ENCODE peak calls at places on chromosome 13, in six cellular contexts. One of them, this sample, is unnamed.

GRCh38 chr13:95926231-95926630 is 127.0 kb downstream of the UGGT2 start:
- DNase-seq in GM12878: no peak
- DNase-seq in K562: no peak
- DNase-seq in SK-N-SH: peak
- DNase-seq in HepG2: no peak
- DNase-seq in H1: no peak
- DNase-seq in this sample: no peak

GRCh38 chr13:41490616-41491015 is 33.3 kb downstream of the RGCC start:
- DNase-seq in GM12878: no peak
- DNase-seq in K562: no peak
- DNase-seq in SK-N-SH: no peak
- DNase-seq in HepG2: no peak
- DNase-seq in H1: no peak
- DNase-seq in this sample: no peak

GRCh38 chr13:95059306-95059705 is 241.9 kb downstream of the ABCC4 start:
- DNase-seq in GM12878: no peak
- DNase-seq in K562: no peak
- DNase-seq in SK-N-SH: no peak
- DNase-seq in HepG2: no peak
- DNase-seq in H1: no peak
- DNase-seq in this sample: no peak

GRCh38 chr13:39836038-39836437 is 180.6 kb downstream of the COG6 start:
- DNase-seq in GM12878: no peak
- DNase-seq in K562: no peak
- DNase-seq in SK-N-SH: no peak
- DNase-seq in HepG2: no peak
- DNase-seq in H1: no peak
- DNase-seq in this sample: no peak

GRCh38 chr13:73932091-73932490 is 202.1 kb downstream of the KLF12 start:
- DNase-seq in GM12878: no peak
- DNase-seq in K562: no peak
- DNase-seq in SK-N-SH: no peak
- DNase-seq in HepG2: no peak
- DNase-seq in H1: no peak
- DNase-seq in this sample: no peak

GRCh38 chr13:72166102-72166660 is 299.2 kb upstream of the DACH1 start:
- DNase-seq in GM12878: no peak
- DNase-seq in K562: no peak
- DNase-seq in SK-N-SH: no peak
- DNase-seq in HepG2: no peak
- DNase-seq in H1: no peak
- DNase-seq in this sample: no peak

GRCh38 chr13:76610819-76611415 is 275.3 kb downstream of the KCTD12 start:
- DNase-seq in GM12878: no peak
- DNase-seq in K562: no peak
- DNase-seq in SK-N-SH: no peak
- DNase-seq in HepG2: no peak
- DNase-seq in H1: no peak
- DNase-seq in this sample: no peak

GRCh38 chr13:107788464-107789165 is 426.7 kb downstream of the LIG4 start:
- DNase-seq in GM12878: no peak
- DNase-seq in K562: no peak
- DNase-seq in SK-N-SH: peak
- DNase-seq in HepG2: no peak
- DNase-seq in H1: no peak
- DNase-seq in this sample: no peak

GRCh38 chr13:46535002-46535401 is 18.0 kb upstream of the LRCH1 start:
- DNase-seq in GM12878: no peak
- DNase-seq in K562: no peak
- DNase-seq in SK-N-SH: no peak
- DNase-seq in HepG2: no peak
- DNase-seq in H1: no peak
- DNase-seq in this sample: no peak

GRCh38 chr13:39144941-39145533 is 106.8 kb downstream of the NHLRC3 start:
- DNase-seq in GM12878: no peak
- DNase-seq in K562: peak
- DNase-seq in SK-N-SH: peak
- DNase-seq in HepG2: no peak
- DNase-seq in H1: peak
- DNase-seq in this sample: peak

GRCh38 chr13:46687810-46688209 is 109.2 kb downstream of the ESD start:
- DNase-seq in GM12878: no peak
- DNase-seq in K562: peak
- DNase-seq in SK-N-SH: no peak
- DNase-seq in HepG2: peak
- DNase-seq in H1: no peak
- DNase-seq in this sample: no peak

GRCh38 chr13:111230385-111230930 is 90.0 kb upstream of the TEX29 start:
- DNase-seq in GM12878: no peak
- DNase-seq in K562: no peak
- DNase-seq in SK-N-SH: no peak
- DNase-seq in HepG2: no peak
- DNase-seq in H1: no peak
- DNase-seq in this sample: no peak

DNA sequence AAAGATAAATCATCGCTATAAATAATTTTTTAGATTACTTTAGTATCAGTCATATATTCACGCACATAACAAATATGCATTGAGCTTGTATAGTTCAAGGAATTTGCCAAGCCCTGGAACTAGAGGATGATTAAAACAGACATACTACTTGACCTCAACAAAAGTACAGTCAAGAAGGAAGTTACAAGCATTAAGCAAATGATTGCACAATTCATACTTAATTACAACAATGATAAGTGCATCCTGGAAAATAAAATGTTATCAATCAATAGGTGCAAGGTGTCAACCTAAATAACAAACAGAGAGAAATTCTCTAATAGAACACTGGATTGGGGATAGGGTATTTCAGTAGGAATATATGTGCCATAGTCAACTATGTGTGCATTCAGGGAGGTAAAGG is 491.2 kb downstream of the GPC5 start:
- DNase-seq in GM12878: no peak
- DNase-seq in K562: no peak
- DNase-seq in SK-N-SH: no peak
- DNase-seq in HepG2: no peak
- DNase-seq in H1: no peak
- DNase-seq in this sample: no peak
- TF ChIP-seq JUND in GM12878: no peak
- TF ChIP-seq JUND in K562: no peak
- TF ChIP-seq JUND in SK-N-SH: no peak
- TF ChIP-seq JUND in HepG2: no peak
- TF ChIP-seq JUND in H1: no peak
- TF ChIP-seq JUND in this sample: no peak

GRCh38 chr13:33606692-33607091 is 211.3 kb upstream of the RFC3 start:
- DNase-seq in GM12878: no peak
- DNase-seq in K562: no peak
- DNase-seq in SK-N-SH: no peak
- DNase-seq in HepG2: no peak
- DNase-seq in H1: no peak
- DNase-seq in this sample: no peak

GRCh38 chr13:33615436-33615835 is 202.5 kb upstream of the RFC3 start:
- DNase-seq in GM12878: no peak
- DNase-seq in K562: no peak
- DNase-seq in SK-N-SH: peak
- DNase-seq in HepG2: no peak
- DNase-seq in H1: no peak
- DNase-seq in this sample: peak

GRCh38 chr13:33611016-33611805 is 206.7 kb upstream of the RFC3 start:
- DNase-seq in GM12878: no peak
- DNase-seq in K562: no peak
- DNase-seq in SK-N-SH: no peak
- DNase-seq in HepG2: peak
- DNase-seq in H1: no peak
- DNase-seq in this sample: no peak

GRCh38 chr13:33612641-33613638 is 205.0 kb upstream of the RFC3 start:
- DNase-seq in GM12878: no peak
- DNase-seq in K562: no peak
- DNase-seq in SK-N-SH: no peak
- DNase-seq in HepG2: peak
- DNase-seq in H1: no peak
- DNase-seq in this sample: no peak

GRCh38 chr13:33610471-33611015 is 207.4 kb upstream of the RFC3 start:
- DNase-seq in GM12878: no peak
- DNase-seq in K562: peak
- DNase-seq in SK-N-SH: no peak
- DNase-seq in HepG2: peak
- DNase-seq in H1: peak
- DNase-seq in this sample: no peak
- TF ChIP-seq JUND in GM12878: no peak
- TF ChIP-seq JUND in K562: no peak
- TF ChIP-seq JUND in SK-N-SH: no peak
- TF ChIP-seq JUND in HepG2: no peak
- TF ChIP-seq JUND in H1: no peak
- TF ChIP-seq JUND in this sample: no peak

DNA sequence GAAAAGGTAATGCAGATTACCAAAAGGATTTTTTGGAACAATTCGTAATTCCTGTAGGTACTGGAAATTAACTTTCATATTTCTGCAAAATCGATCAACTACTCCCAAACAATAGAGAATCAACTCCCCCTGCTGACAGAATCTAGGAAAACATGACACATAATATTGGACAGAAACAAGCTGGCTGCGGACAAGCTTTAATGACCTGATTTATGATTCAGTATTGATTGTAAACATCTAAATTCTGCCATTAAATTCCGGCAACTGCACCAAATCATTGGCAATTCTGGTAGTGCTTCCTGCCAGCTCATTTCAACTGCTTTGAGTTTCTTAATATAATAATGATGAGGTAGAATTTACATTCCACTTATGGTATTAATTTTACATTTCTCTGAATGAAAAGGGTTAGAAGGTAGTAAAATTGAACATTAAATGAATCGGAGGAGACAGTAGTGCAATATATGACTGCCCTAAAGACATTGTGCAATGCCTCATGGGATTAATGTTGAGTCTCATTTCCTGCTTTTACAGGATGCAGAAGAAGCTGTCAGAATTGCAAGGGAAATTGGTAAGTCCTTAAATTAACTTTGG is 146.5 kb downstream of the PCCA start:
- DNase-seq in GM12878: no peak
- DNase-seq in K562: peak
- DNase-seq in SK-N-SH: peak
- DNase-seq in HepG2: peak
- DNase-seq in H1: no peak
- DNase-seq in this sample: peak
- TF ChIP-seq JUND in GM12878: no peak
- TF ChIP-seq JUND in K562: no peak
- TF ChIP-seq JUND in SK-N-SH: no peak
- TF ChIP-seq JUND in HepG2: no peak
- TF ChIP-seq JUND in H1: no peak
- TF ChIP-seq JUND in this sample: no peak

DNA sequence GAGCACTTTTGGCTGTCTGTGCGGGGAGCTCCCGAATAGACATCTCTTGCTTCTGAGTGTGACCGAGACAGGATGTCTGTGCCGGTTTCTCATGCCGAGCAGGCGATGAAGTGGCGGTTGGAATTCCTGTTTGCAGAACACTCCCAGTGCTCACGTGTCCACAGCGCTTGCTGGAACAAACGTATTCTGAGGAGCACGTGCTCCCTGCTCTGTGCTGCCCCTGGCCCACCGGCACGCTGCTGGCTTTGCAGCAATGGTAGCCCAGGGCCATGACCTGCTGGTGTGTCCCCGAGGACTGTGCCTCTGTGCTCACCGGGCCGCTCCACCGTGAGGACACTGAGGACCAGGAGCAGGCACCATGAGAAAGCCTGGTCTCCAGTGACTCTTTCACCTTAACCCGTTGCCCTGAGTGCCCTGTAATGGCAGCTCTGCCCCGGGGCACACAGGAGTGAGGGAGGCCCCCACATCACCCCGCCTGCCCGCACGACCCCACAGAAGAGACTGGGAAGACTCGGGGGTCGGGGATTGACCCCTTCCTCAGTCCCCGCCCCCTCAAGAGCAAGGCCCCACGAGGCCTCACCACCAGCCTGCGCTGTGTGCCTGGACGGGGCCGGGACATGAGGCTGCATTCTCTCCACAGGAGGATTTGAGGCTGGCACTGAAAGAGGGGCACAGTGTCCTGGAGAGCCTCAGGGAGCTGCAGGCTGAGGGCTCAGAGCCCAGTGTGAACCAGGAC is 40.0 kb upstream of the F7 start:
- DNase-seq in GM12878: no peak
- DNase-seq in K562: no peak
- DNase-seq in SK-N-SH: no peak
- DNase-seq in HepG2: no peak
- DNase-seq in H1: no peak
- DNase-seq in this sample: no peak
- TF ChIP-seq JUND in GM12878: no peak
- TF ChIP-seq JUND in K562: no peak
- TF ChIP-seq JUND in SK-N-SH: no peak
- TF ChIP-seq JUND in HepG2: no peak
- TF ChIP-seq JUND in H1: no peak
- TF ChIP-seq JUND in this sample: no peak

GRCh38 chr13:29704648-29705047 is 109.2 kb upstream of the SLC7A1 start:
- DNase-seq in GM12878: no peak
- DNase-seq in K562: no peak
- DNase-seq in SK-N-SH: peak
- DNase-seq in HepG2: no peak
- DNase-seq in H1: no peak
- DNase-seq in this sample: no peak
- TF ChIP-seq JUND in GM12878: no peak
- TF ChIP-seq JUND in K562: no peak
- TF ChIP-seq JUND in SK-N-SH: no peak
- TF ChIP-seq JUND in HepG2: no peak
- TF ChIP-seq JUND in H1: no peak
- TF ChIP-seq JUND in this sample: no peak

GRCh38 chr13:51385114-51385513 is 45.6 kb downstream of the SERPINE3 start:
- DNase-seq in GM12878: no peak
- DNase-seq in K562: no peak
- DNase-seq in SK-N-SH: no peak
- DNase-seq in HepG2: no peak
- DNase-seq in H1: no peak
- DNase-seq in this sample: no peak

GRCh38 chr13:51380269-51380668 is 40.8 kb downstream of the SERPINE3 start:
- DNase-seq in GM12878: no peak
- DNase-seq in K562: no peak
- DNase-seq in SK-N-SH: no peak
- DNase-seq in HepG2: no peak
- DNase-seq in H1: no peak
- DNase-seq in this sample: no peak
- TF ChIP-seq JUND in GM12878: no peak
- TF ChIP-seq JUND in K562: no peak
- TF ChIP-seq JUND in SK-N-SH: no peak
- TF ChIP-seq JUND in HepG2: no peak
- TF ChIP-seq JUND in H1: no peak
- TF ChIP-seq JUND in this sample: no peak

This sample was measured in T47D.